ENCODE peak calls at places on chromosomes 3 and 15, in nine cellular contexts. W is upper lobe of right lung, G is left ventricle myocardium inferior, U is lower lobe of right lung, A is HepG2, E is spleen, S is fibroblast of lung, H is heart right ventricle, L is transverse colon. P is an unnamed sample.

GRCh38 chr15:76185716-76186115 is 125.6 kb downstream of the ETFA start:
- DNase-seq in W (no peak), G (no peak), U (no peak), A (peak; percentile 72), E (no peak), S (peak; percentile 65), H (no peak), L (no peak), P (peak; percentile 29)

GRCh38 chr3:112635674-112636073 is 5.3 kb downstream of the CCDC80 start:
- DNase-seq in W (no peak), G (no peak), U (no peak), A (no peak), E (no peak), S (peak; percentile 89), H (peak; percentile 51), L (peak; percentile 31), P (peak; percentile 36)

GRCh38 chr3:151383956-151384355 is 597 bp downstream of the P2RY12 start:
- DNase-seq in W (no peak), G (no peak), U (no peak), A (no peak), E (no peak), S (no peak), H (no peak), L (no peak), P (no peak)

GRCh38 chr15:74978503-74978902 is 16.9 kb upstream of the SCAMP5 start:
- DNase-seq in W (no peak), G (no peak), U (no peak), A (no peak), E (peak; percentile 46), S (peak; percentile 43), H (no peak), L (no peak), P (no peak)

GRCh38 chr3:169122407-169122806 is 541.1 kb downstream of the MECOM start:
- DNase-seq in W (no peak), G (no peak), U (no peak), A (no peak), E (no peak), S (no peak), H (no peak), L (no peak), P (no peak)

GRCh38 chr15:26790118-26790517 is 17.3 kb upstream of the GABRB3 start:
- DNase-seq in W (no peak), G (no peak), U (no peak), A (no peak), E (no peak), S (no peak), H (no peak), L (no peak), P (no peak)

GRCh38 chr15:100880139-100880896 is 687 bp downstream of the ALDH1A3 start:
- DNase-seq in W (no peak), G (no peak), U (no peak), A (no peak), E (no peak), S (peak; percentile 48), H (no peak), L (no peak), P (no peak)

GRCh38 chr15:31162721-31163510 is 61.4 kb upstream of the TRPM1 start:
- DNase-seq in W (no peak), G (no peak), U (no peak), A (no peak), E (no peak), S (no peak), H (no peak), L (no peak), P (no peak)

GRCh38 chr3:186772886-186773417 is 10.4 kb upstream of the EIF4A2 start:
- DNase-seq in W (peak; percentile 88), G (peak; percentile 72), U (peak; percentile 88), A (no peak), E (peak; percentile 96), S (peak; percentile 35), H (peak; percentile 57), L (peak; percentile 79), P (peak; percentile 89)

GRCh38 chr3:153379516-153379915 is 217.5 kb downstream of the RAP2B start:
- DNase-seq in W (no peak), G (no peak), U (no peak), A (no peak), E (no peak), S (peak; percentile 56), H (no peak), L (no peak), P (no peak)

GRCh38 chr3:13684854-13685253 is 135.9 kb downstream of the FBLN2 start:
- DNase-seq in W (no peak), G (no peak), U (no peak), A (no peak), E (no peak), S (no peak), H (no peak), L (no peak), P (no peak)

GRCh38 chr15:89587955-89588354 is 12.7 kb downstream of the TICRR start:
- DNase-seq in W (no peak), G (no peak), U (no peak), A (no peak), E (no peak), S (peak; percentile 67), H (no peak), L (no peak), P (no peak)
- H3K36me3 ChIP-seq in W (no peaks in the 10 kb centered on the region), G (no peaks in the 10 kb centered on the region), U (no peaks in the 10 kb centered on the region), A (peaks cover 82% of the 10 kb centered on the region), E (no peaks in the 10 kb centered on the region), S (peaks cover 6% of the 10 kb centered on the region), H (no peaks in the 10 kb centered on the region), L (no peaks in the 10 kb centered on the region), P (no peaks in the 10 kb centered on the region)

DNA sequence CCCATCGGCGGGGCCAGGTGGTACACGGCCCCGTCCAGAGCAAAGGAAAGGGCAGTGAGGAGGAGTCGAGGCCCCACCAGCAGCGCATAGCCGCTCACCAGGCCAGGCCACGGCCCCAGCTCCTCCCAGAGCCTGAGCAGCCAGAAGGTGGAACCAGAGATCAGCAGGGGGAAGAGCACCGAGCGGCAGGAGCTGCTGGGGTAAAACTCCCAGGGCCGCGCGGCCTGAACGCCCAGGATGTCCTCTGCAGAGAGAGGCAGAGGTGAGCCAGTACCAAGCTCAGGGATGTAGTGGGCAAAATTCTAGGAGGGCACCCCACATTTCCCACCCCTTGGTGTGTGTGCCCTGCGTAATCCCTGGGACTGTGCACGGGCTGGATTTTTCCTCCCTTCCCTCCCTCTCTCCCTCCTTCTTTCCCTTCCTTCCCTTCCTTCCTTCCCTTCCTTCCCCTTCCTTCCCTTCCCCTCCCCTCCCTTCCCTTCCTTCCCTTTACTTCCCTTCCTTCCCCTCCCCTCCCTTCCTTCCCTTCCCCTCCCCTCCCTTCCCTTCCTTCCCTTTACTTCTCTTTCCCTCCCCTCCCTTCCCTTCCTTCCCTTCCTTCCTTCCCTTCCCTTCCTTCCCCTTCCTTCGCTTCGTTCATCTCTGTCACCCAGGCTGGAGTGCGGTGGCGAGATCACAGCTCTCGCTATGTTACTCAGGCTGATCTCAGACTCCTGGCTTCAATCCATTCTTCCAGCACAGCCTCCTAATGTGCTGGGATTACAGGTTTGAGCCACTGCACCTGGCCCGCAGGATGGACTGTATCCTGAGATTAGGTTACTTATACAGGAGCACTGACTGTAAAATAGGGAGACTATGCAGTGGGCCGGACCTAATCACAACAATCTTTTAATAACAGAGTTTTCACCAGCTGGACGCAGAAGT is 6.4 kb upstream of the NCBP2 start:
- DNase-seq in W (no peak), G (no peak), U (no peak), A (peak; percentile 63), E (no peak), S (no peak), H (no peak), L (no peak), P (no peak)
- TF ChIP-seq CTCF in W (no peak), G (no peak), U (no peak), A (peak; percentile 91), E (no peak), S (no peak), H (no peak), L (peak; percentile 26), P (no peak)

GRCh38 chr3:132554437-132554836 is 42.6 kb upstream of the ACKR4 start:
- DNase-seq in W (no peak), G (no peak), U (no peak), A (peak; percentile 13), E (no peak), S (peak; percentile 68), H (no peak), L (no peak), P (peak; percentile 16)

GRCh38 chr3:132555316-132556035 is 41.6 kb upstream of the ACKR4 start:
- DNase-seq in W (no peak), G (no peak), U (no peak), A (no peak), E (no peak), S (no peak), H (no peak), L (no peak), P (no peak)

GRCh38 chr3:132561003-132561402 is 36.1 kb upstream of the ACKR4 start:
- DNase-seq in W (no peak), G (no peak), U (no peak), A (no peak), E (no peak), S (no peak), H (no peak), L (no peak), P (no peak)

GRCh38 chr3:132553811-132554210 is 43.3 kb upstream of the ACKR4 start:
- DNase-seq in W (no peak), G (no peak), U (no peak), A (no peak), E (no peak), S (no peak), H (peak; percentile 44), L (no peak), P (no peak)

DNA sequence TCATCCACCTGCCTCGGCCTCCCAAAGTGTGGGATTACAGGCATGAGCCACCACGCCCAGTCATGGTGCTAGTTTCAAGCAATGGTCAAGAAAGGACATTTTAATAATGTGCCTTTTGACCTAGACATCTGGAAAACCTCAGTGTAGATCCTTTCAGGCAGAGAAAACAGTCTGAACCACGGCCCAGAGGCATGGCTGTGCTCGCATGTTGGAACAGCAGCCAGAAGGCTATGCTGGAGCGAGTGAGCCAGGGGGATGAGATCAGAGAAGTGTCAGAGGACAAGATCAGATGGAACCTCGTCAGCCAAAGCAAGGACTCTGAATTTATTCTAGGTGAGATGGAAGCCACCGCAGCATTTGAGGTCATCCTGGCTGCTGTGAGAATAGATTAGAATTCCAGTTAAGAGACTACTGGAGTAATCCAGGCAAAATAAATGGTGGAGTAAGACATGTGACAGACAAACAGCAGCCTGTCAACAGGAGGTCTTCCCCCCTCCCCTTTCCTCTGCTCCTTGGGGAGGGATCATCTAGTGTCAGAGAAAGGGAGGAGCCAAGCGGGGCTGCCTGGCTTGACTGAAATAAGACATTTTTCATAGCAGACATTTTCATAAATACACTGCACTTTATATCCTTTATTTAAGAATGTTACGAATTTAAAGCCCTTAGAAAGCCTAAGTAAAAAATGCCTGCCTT is 40.5 kb upstream of the ACKR4 start:
- DNase-seq in W (no peak), G (peak; percentile 61), U (no peak), A (no peak), E (no peak), S (no peak), H (peak; percentile 60), L (no peak), P (no peak)
- H3K4me3 ChIP-seq in W (no peak overlapping the region), G (no peak overlapping the region), U (no peak overlapping the region), A (no peak overlapping the region), E (no peak overlapping the region), S (no peak overlapping the region), H (no peak overlapping the region), L (no peak overlapping the region), P (no peak overlapping the region)

DNA sequence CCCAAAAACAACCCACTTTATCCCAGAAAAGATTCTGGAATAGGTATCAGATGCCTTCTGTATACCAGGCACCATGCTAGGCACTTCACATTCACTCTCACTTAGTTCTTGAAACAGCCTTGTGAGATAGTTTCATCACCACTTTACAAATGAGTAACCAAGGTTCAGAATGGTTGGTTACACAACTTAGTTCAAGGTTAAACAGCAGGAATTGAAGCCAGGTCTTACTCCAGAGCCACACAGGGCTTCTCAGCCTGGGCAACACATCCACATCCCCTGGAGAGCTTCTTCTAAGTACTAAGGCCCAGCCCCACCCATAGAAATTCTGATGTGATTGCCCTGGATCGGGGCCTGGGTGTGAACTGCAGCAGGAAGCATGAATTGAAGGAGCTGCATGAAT is 18.6 kb downstream of the WHAMM start:
- DNase-seq in W (no peak), G (no peak), U (no peak), A (peak; percentile 60), E (no peak), S (no peak), H (no peak), L (no peak), P (no peak)
- H3K36me3 ChIP-seq in W (peaks cover 98% of the 10 kb centered on the region), G (peaks cover 99% of the 10 kb centered on the region), U (peaks cover 99% of the 10 kb centered on the region), A (peaks cover 73% of the 10 kb centered on the region), E (peaks cover 99% of the 10 kb centered on the region), S (peaks cover 13% of the 10 kb centered on the region), H (peaks cover 5% of the 10 kb centered on the region), L (no peaks in the 10 kb centered on the region), P (peaks cover 15% of the 10 kb centered on the region)

P was measured in mucosa of descending colon.